ENCODE peak calls at places on chromosomes 11 and 22, in seven cellular contexts. F, C, B, L, H, X and Q are unnamed samples.

GRCh38 chr11:47163898-47164297 is 12.8 kb downstream of the ARFGAP2 start:
- DNase-seq in L (no peak), F (no peak), X (no peak), B (no peak), C (no peak), H (no peak), Q (no peak)

GRCh38 chr11:13287026-13287425 is 9.4 kb downstream of the BMAL1 start:
- DNase-seq in H (no peak), X (no peak), L (no peak), F (no peak), B (no peak), C (no peak), Q (peak)

GRCh38 chr11:1953489-1954284 is 6.6 kb downstream of the MRPL23 start:
- DNase-seq in L (no peak), H (peak), F (no peak), B (no peak), X (no peak), C (no peak), Q (peak)

GRCh38 chr22:30605449-30606110 is 1.4 kb upstream of the TCN2 start:
- DNase-seq in C (peak), L (peak), X (peak), H (peak), B (no peak), F (peak), Q (peak)

GRCh38 chr11:45400594-45400993 is 114.5 kb upstream of the SYT13 start:
- DNase-seq in F (peak), L (no peak), H (no peak), C (no peak), B (no peak), X (no peak), Q (no peak)

GRCh38 chr22:38246046-38246658 is 26.7 kb downstream of the TMEM184B start:
- DNase-seq in B (no peak), C (no peak), L (no peak), X (no peak), F (no peak), H (no peak), Q (no peak)

GRCh38 chr11:70627219-70627618 is 228.9 kb downstream of the CTTN start:
- DNase-seq in C (no peak), H (no peak), B (no peak), L (no peak), X (no peak), F (no peak), Q (no peak)

GRCh38 chr11:87290304-87290922 is 252.7 kb downstream of the TMEM135 start:
- DNase-seq in B (peak), F (peak), X (peak), C (peak), L (no peak), H (no peak), Q (no peak)

GRCh38 chr11:19819148-19819547 is 106.5 kb downstream of the NAV2 start:
- DNase-seq in H (peak), X (no peak), L (no peak), C (peak), B (no peak), F (no peak), Q (no peak)

GRCh38 chr11:111833524-111833923 is 37.9 kb downstream of the ALG9 start:
- DNase-seq in B (no peak), F (peak), X (no peak), C (no peak), L (no peak), H (no peak), Q (no peak)

GRCh38 chr22:31637938-31638618 is 23.9 kb downstream of the PISD start:
- DNase-seq in H (peak), C (no peak), L (no peak), X (peak), F (no peak), B (no peak), Q (no peak)

GRCh38 chr11:93849751-93850584 is 450 bp downstream of the VSTM5 start:
- DNase-seq in X (no peak), F (peak), C (peak), L (peak), B (no peak), H (no peak), Q (no peak)

GRCh38 chr11:70544774-70545625 is 146.7 kb downstream of the CTTN start:
- DNase-seq in L (no peak), H (peak), C (no peak), B (no peak), X (no peak), F (no peak), Q (no peak)

GRCh38 chr11:40597546-40598113 is 861.8 kb downstream of the LRRC4C start:
- DNase-seq in X (no peak), C (peak), B (no peak), H (no peak), L (no peak), F (no peak), Q (no peak)

GRCh38 chr11:72712168-72712721 is 38.0 kb upstream of the PDE2A start:
- DNase-seq in C (no peak), B (peak), L (peak), F (no peak), H (peak), X (no peak), Q (no peak)

GRCh38 chr22:23233746-23234408 is 53.6 kb downstream of the BCR start:
- DNase-seq in F (peak), L (no peak), X (no peak), H (no peak), B (no peak), C (no peak), Q (peak)

GRCh38 chr11:111939836-111940604 is 2.9 kb downstream of the DIXDC1 start:
- DNase-seq in F (peak), X (no peak), H (no peak), L (no peak), C (no peak), B (no peak), Q (no peak)

GRCh38 chr22:38964989-38965388 is 7.6 kb downstream of the APOBEC3A start:
- DNase-seq in L (no peak), H (no peak), C (no peak), X (no peak), F (no peak), B (no peak), Q (no peak)

GRCh38 chr22:37358917-37359316 is 68.4 kb downstream of the ELFN2 start:
- DNase-seq in L (no peak), B (no peak), C (no peak), H (no peak), X (no peak), F (peak), Q (no peak)

GRCh38 chr11:10373340-10373739 is 68.5 kb downstream of the ADM start:
- DNase-seq in C (peak), H (no peak), B (no peak), F (peak), X (no peak), L (no peak), Q (no peak)

GRCh38 chr11:82546556-82547162 is 187.0 kb downstream of the FAM181B start:
- DNase-seq in X (no peak), B (peak), C (peak), F (no peak), L (no peak), H (no peak), Q (no peak)

GRCh38 chr22:47124451-47124881 is 362.0 kb downstream of the TBC1D22A start:
- DNase-seq in C (no peak), X (no peak), F (no peak), B (no peak), H (peak), L (peak), Q (no peak)

GRCh38 chr11:58567889-58568512 is 7.7 kb downstream of the LPXN start:
- DNase-seq in B (peak), X (peak), L (no peak), H (peak), C (peak), F (peak), Q (peak)

GRCh38 chr11:96256213-96256580 is 86.8 kb downstream of the MAML2 start:
- DNase-seq in L (no peak), B (no peak), X (peak), H (no peak), F (no peak), C (no peak), Q (no peak)

GRCh38 chr11:10490398-10491232 is 35.6 kb downstream of the AMPD3 start:
- DNase-seq in L (peak), B (peak), C (no peak), X (no peak), F (peak), H (peak), Q (no peak)

GRCh38 chr11:15179167-15179566 is 64.4 kb downstream of the INSC start:
- DNase-seq in F (peak), H (no peak), C (no peak), L (no peak), X (no peak), B (no peak), Q (no peak)

GRCh38 chr11:60923326-60923725 is 934 bp upstream of the TMEM132A start:
- DNase-seq in X (peak), H (no peak), F (no peak), C (peak), L (no peak), B (no peak), Q (no peak)